ENCODE peak calls at places on chromosomes 4 and X, in eight cellular contexts. V is astrocyte, M is fibroblast of lung, O is right lobe of liver, L is mammary epithelial cell, G is endodermal cell, N is cardiac muscle cell, K is tibial artery. P is an unnamed sample.

GRCh38 chr4:71634364-71634763 is 149.5 kb downstream of the GC start:
- DNase-seq in V (no peak), M (no peak), O (no peak), L (no peak), G (no peak), N (no peak), K (no peak), P (no peak)

GRCh38 chr4:1021386-1022050 is 10.1 kb downstream of the FGFRL1 start:
- DNase-seq in V (no peak), M (no peak), O (no peak), L (no peak), G (no peak), N (no peak), K (no peak), P (no peak)

GRCh38 chr4:6217716-6218381 is 17.5 kb upstream of the JAKMIP1 start:
- DNase-seq in V (no peak), M (no peak), O (no peak), L (no peak), G (peak), N (no peak), K (no peak), P (no peak)

GRCh38 chrX:54785901-54786300 is 12.2 kb downstream of the ITIH6 start:
- DNase-seq in V (no peak), M (no peak), O (no peak), L (no peak), G (peak), N (peak), K (no peak), P (peak)

GRCh38 chr4:6387946-6388345 is 84.5 kb downstream of the PPP2R2C start:
- DNase-seq in V (no peak), M (no peak), O (no peak), L (no peak), G (no peak), N (no peak), K (no peak), P (no peak)

GRCh38 chr4:69744157-69744478 is 16.3 kb downstream of the SULT1B1 start:
- DNase-seq in V (no peak), M (no peak), O (no peak), L (no peak), G (no peak), N (no peak), K (no peak), P (no peak)

GRCh38 chr4:169716677-169717076 is 41.1 kb downstream of the HPF1 start:
- DNase-seq in V (peak), M (peak), O (no peak), L (no peak), G (no peak), N (no peak), K (no peak), P (no peak)

GRCh38 chr4:77473509-77473908 is 132.1 kb upstream of the CXCL13 start:
- DNase-seq in V (no peak), M (no peak), O (no peak), L (no peak), G (peak), N (peak), K (no peak), P (peak)

GRCh38 chrX:131264665-131265064 is 24.4 kb downstream of the IGSF1 start:
- DNase-seq in V (no peak), M (no peak), O (no peak), L (no peak), G (no peak), N (no peak), K (no peak), P (no peak)

GRCh38 chr4:113080050-113080449 is 30.6 kb downstream of the ANK2 start:
- DNase-seq in V (no peak), M (peak), O (no peak), L (peak), G (peak), N (peak), K (no peak), P (no peak)

GRCh38 chr4:51890760-51891159 is 47.8 kb downstream of the DCUN1D4 start:
- DNase-seq in V (no peak), M (no peak), O (no peak), L (no peak), G (no peak), N (no peak), K (no peak), P (no peak)

GRCh38 chrX:150363561-150364346 is 637 bp downstream of the MAMLD1 start:
- DNase-seq in V (no peak), M (peak), O (peak), L (peak), G (peak), N (peak), K (peak), P (no peak)

GRCh38 chr4:181528570-181529184 is 714.5 kb upstream of the TENM3 start:
- DNase-seq in V (peak), M (peak), O (peak), L (peak), G (peak), N (peak), K (no peak), P (peak)

GRCh38 chr4:184664445-184665210 is 15.1 kb downstream of the PRIMPOL start:
- DNase-seq in V (no peak), M (peak), O (no peak), L (no peak), G (peak), N (peak), K (no peak), P (peak)

GRCh38 chr4:112604590-112604989 is 32.1 kb downstream of the ZGRF1 start:
- DNase-seq in V (peak), M (peak), O (no peak), L (peak), G (peak), N (peak), K (no peak), P (peak)

GRCh38 chr4:101604976-101605375 is 185.6 kb upstream of the BANK1 start:
- DNase-seq in V (peak), M (peak), O (no peak), L (no peak), G (no peak), N (no peak), K (no peak), P (peak)

GRCh38 chrX:10634681-10635161 is 14.3 kb upstream of the MID1 start:
- DNase-seq in V (peak), M (peak), O (no peak), L (peak), G (no peak), N (peak), K (no peak), P (peak)

GRCh38 chrX:39497717-39498265 is 600.0 kb downstream of the BCOR start:
- DNase-seq in V (no peak), M (no peak), O (no peak), L (no peak), G (peak), N (no peak), K (no peak), P (no peak)

GRCh38 chr4:40423735-40424134 is 88.6 kb downstream of the CHRNA9 start:
- DNase-seq in V (peak), M (peak), O (no peak), L (no peak), G (no peak), N (peak), K (no peak), P (peak)

GRCh38 chr4:13511101-13511500 is 27.0 kb upstream of the RAB28 start:
- DNase-seq in V (no peak), M (no peak), O (no peak), L (no peak), G (no peak), N (no peak), K (no peak), P (no peak)

GRCh38 chrX:68133181-68133580 is 300.1 kb downstream of the OPHN1 start:
- DNase-seq in V (no peak), M (no peak), O (no peak), L (no peak), G (no peak), N (no peak), K (no peak), P (no peak)
- TF ChIP-seq CTCF in V (no peak), M (no peak), O (no peak), L (no peak), G (no peak), N (no peak), K (no peak), P (no peak)

DNA sequence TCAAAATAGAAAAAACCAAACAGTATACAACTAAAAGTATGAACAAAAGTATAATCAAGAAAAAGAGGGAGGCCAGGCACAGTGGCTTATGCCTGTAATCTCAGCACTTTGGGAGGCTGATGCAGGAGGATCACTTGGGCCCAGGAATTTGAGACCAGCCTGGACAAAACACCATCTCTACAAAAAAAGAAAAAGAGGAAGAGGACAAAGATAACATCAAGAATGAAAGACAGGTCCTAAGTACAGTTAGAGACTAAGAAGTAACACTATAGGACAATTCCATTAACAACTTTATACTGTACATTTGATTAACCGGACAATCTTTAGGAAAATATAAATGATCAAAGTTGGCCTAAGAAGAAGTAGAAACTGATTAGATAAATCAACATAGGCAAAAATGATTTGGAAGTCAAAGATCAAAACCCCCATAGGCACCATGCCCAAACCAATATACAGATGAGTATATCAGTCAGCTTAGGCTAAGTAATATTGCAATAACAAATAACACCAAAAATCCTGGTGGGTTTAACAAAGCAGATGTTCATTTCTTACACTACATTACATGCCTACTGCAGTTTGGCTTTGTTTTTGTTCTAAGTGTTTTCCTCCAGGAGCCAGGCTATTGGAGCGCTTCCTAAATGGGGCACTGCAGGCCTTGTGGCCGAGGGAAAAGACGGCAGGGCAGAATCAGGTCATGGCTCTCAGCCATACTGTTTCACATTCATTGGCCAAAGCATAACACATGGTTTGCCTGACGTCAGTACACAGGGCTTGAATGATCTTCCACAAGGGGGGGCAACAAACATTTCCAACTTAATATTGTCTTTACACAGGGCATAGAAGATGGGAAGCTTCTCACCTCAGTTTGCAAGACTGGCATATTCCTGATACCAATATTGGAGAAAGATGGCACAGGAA is 42.2 kb upstream of the HGFAC start:
- DNase-seq in V (peak), M (peak), O (no peak), L (peak), G (no peak), N (no peak), K (peak), P (no peak)
- TF ChIP-seq CTCF in V (peak), M (no peak), O (peak), L (no peak), G (peak), N (no peak), K (peak), P (no peak)

DNA sequence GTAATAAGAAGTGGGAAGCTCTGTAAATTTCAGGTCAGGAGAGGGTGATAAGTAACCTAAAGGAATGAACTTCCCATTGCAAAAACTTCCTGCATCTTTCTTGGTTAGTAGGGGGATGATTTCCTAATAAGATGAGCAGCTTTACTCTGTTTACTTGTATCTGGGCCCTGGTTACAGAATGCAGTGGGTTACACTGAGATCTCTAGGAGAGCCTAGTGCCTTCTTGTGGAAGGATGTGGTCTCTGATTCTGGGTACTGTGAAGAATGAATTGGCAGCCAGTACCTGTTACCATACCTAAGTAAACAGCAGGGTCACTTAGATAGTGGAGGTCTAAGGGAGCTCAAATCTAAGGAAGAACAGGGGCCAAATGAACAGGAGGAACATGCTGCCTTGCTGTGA is 320.6 kb downstream of the ARHGAP10 start:
- DNase-seq in V (no peak), M (no peak), O (no peak), L (no peak), G (no peak), N (peak), K (no peak), P (peak)
- TF ChIP-seq CTCF in V (no peak), M (no peak), O (no peak), L (no peak), G (peak), N (no peak), K (no peak), P (no peak)

GRCh38 chr4:76305971-76306881 is at the start of gene STBD1:
- DNase-seq in V (peak), M (peak), O (peak), L (peak), G (peak), N (peak), K (peak), P (peak)
- TF ChIP-seq CTCF in V (no peak), M (no peak), O (no peak), L (no peak), G (no peak), N (no peak), K (no peak), P (no peak)

GRCh38 chrX:101206471-101206870 is 13.1 kb upstream of the DRP2 start:
- DNase-seq in V (no peak), M (peak), O (no peak), L (peak), G (no peak), N (peak), K (no peak), P (peak)
- TF ChIP-seq CTCF in V (peak), M (peak), O (peak), L (peak), G (peak), N (peak), K (peak), P (peak)

DNA sequence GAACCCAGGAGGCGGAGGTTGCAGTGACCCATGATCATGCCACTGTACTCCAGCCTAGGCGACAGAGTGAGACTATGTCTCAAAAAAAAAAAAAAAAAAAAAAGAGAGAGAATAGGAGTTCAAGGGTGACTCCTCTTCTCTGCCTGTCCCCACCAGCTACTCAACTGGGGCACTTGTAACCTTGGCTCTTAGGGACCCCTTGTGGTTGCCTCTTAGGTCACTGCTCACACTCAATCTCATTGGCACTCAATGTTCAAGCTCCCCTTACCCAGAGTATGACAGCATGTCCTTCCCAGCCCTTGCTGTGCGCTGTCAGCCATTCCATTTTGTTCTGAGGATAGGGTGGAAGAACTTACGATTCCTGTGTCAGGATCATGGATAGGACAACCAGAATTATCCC is 82.4 kb upstream of the BEND4 start:
- DNase-seq in V (no peak), M (no peak), O (no peak), L (no peak), G (no peak), N (no peak), K (no peak), P (no peak)
- TF ChIP-seq CTCF in V (no peak), M (no peak), O (no peak), L (no peak), G (peak), N (no peak), K (no peak), P (no peak)

DNA sequence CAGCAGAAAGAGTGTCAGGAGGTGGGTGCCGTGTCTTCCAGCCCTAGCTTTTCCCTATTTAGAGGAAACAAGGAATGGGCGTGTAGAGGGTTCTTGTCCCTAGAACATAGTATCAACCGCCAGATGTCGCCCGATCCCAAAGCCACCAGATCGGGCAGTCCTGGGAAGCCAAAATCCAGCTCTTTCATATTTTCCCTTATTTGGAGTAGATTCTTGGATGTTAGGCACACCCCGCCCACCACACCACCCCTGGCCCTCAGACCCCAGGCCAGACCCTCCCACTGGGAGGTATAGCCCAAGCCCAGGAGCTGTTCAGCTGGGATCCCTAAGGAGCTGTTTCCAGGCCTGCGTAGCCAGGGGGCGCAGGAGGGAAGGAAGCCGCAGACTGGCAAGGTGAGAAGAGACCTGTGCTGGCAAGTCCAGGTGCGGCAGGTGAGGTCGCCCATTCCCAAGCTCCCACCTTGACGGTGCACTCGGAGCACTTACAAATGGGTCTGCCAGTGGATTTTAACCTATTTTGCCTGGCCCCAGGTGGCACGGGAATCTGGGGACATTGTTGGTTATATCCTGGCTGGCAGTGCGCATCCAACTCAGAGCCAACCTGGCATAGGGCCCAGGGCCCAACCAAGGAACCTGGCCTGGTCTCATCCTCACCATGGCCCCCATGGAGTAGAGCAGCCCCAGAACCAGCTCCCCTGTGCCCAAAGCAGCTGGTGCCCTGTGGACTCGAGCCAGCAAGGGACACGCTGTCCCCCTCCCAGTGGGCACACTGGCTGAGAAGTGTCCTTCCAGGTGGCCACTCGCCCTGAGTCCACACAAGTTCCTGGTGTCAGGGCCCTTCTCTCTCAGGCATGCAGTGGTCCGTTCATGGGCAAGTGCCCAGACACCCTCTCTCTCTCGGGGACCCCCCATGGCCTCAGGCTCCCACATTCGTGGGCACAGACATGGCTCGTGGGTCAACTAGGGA is 811 bp downstream of the FLNA start:
- DNase-seq in V (peak), M (peak), O (peak), L (peak), G (peak), N (peak), K (peak), P (peak)
- TF ChIP-seq CTCF in V (peak), M (no peak), O (peak), L (peak), G (peak), N (peak), K (peak), P (peak)

DNA sequence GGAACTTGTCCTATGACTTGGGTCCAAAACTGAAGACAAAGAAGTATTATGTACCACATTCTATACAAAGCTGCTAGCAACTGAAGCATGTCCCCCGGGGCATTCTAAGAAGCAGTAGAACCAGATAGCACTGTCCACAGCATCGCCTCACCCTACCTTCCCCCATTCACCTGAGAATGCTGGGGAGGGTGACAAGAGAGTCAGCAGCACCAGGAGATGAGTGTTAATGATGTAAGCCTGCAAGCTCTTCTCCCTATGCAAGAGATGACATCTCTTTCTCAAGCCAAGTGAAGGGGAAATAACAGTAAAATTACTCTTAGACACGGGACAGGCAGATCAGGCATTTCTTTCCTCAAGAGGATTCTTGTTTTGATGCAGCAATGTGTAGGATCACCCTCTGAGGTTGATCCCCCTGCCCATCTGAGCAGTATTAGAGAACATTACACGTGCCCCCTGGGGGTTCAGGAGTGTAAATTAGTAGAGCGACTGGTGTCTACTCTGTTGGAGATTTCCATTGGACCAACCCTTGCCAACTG is 13.9 kb upstream of the TLR1 start:
- DNase-seq in V (no peak), M (no peak), O (no peak), L (peak), G (no peak), N (no peak), K (no peak), P (no peak)
- TF ChIP-seq CTCF in V (no peak), M (no peak), O (no peak), L (no peak), G (no peak), N (no peak), K (no peak), P (no peak)

DNA sequence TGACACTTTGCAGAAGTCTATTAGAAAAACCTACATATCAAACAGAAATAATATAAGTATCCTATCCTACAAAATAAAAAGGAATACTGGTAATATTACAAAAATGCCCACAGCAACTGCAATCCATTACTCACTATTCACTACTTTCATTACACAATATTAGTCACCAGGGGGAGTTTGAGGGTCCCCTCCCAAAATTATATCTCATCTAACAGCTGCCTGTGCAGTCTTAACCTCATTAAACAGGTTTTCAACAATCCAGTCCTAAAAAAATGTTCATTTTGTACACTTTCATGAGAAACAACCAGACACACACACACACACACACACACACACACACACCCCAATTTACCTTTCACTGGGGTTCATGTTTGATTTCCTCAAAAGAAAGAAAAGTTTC is 2.9 kb downstream of the CLOCK start:
- DNase-seq in V (no peak), M (peak), O (no peak), L (no peak), G (no peak), N (peak), K (no peak), P (no peak)
- TF ChIP-seq CTCF in V (no peak), M (no peak), O (no peak), L (no peak), G (peak), N (no peak), K (no peak), P (no peak)

GRCh38 chr4:148469938-148470337 is 27.7 kb upstream of the NR3C2 start:
- DNase-seq in V (no peak), M (no peak), O (no peak), L (no peak), G (no peak), N (no peak), K (no peak), P (no peak)
- TF ChIP-seq CTCF in V (no peak), M (no peak), O (peak), L (no peak), G (no peak), N (no peak), K (no peak), P (no peak)

P was measured in fibroblast of villous mesenchyme.